ENCODE peak calls at places on chromosomes 5 and 9, in five cellular contexts. L, V, W, B and O are unnamed samples.

GRCh38 chr9:86974421-86974820 is 27.1 kb upstream of the GAS1 start:
- DNase-seq in B (no peak), W (no peak), L (no peak), V (no peak), O (no peak)

GRCh38 chr5:178801021-178801420 is 58.7 kb upstream of the ZNF354B start:
- DNase-seq in V (no peak), W (no peak), B (no peak), L (no peak), O (no peak)

GRCh38 chr5:173829826-173830225 is 58.3 kb upstream of the CPEB4 start:
- DNase-seq in B (no peak), V (peak; percentile 59), L (no peak), W (no peak), O (no peak)

GRCh38 chr9:78115073-78115472 is 83.5 kb upstream of the GNAQ start:
- DNase-seq in L (no peak), B (no peak), V (no peak), W (no peak), O (no peak)

GRCh38 chr9:135223831-135224230 is 136.4 kb downstream of the OLFM1 start:
- DNase-seq in W (no peak), L (no peak), B (no peak), V (no peak), O (no peak)

GRCh38 chr9:104750185-104750762 is 2.8 kb downstream of the NIPSNAP3A start:
- DNase-seq in B (no peak), L (no peak), V (no peak), W (no peak), O (no peak)

GRCh38 chr9:72880821-72881220 is 72.0 kb downstream of the ALDH1A1 start:
- DNase-seq in W (no peak), B (no peak), L (no peak), V (no peak), O (no peak)

GRCh38 chr5:181241393-181241975 is 2.2 kb downstream of the RACK1 start:
- DNase-seq in B (no peak), W (no peak), L (no peak), V (peak; percentile 77), O (no peak)

GRCh38 chr9:121684381-121685145 is 33.1 kb downstream of the DAB2IP start:
- DNase-seq in B (no peak), L (no peak), V (no peak), W (peak; percentile 51), O (peak; percentile 65)

GRCh38 chr5:173832386-173832785 is 55.8 kb upstream of the CPEB4 start:
- DNase-seq in V (no peak), B (peak; percentile 60), W (no peak), L (no peak), O (no peak)

GRCh38 chr5:115386657-115387056 is 90.2 kb upstream of the CCDC112 start:
- DNase-seq in V (no peak), L (no peak), B (no peak), W (no peak), O (no peak)

GRCh38 chr9:37386988-37387387 is 35.5 kb upstream of the GRHPR start:
- DNase-seq in B (no peak), V (no peak), W (no peak), L (no peak), O (no peak)

GRCh38 chr5:123549256-123549904 is 37.4 kb downstream of the CSNK1G3 start:
- DNase-seq in B (peak; percentile 85), W (no peak), L (no peak), V (no peak), O (no peak)

GRCh38 chr9:14880951-14881465 is 29.2 kb downstream of the FREM1 start:
- DNase-seq in W (no peak), V (no peak), L (no peak), B (no peak), O (no peak)

GRCh38 chr9:123828449-123828848 is 101.5 kb downstream of the DENND1A start:
- DNase-seq in B (no peak), W (no peak), L (no peak), V (no peak), O (no peak)

GRCh38 chr5:97560176-97560993 is 377.3 kb upstream of the RIOK2 start:
- DNase-seq in V (no peak), W (no peak), L (no peak), B (no peak), O (no peak)

GRCh38 chr9:4293293-4293931 is 6.5 kb downstream of the GLIS3 start:
- DNase-seq in V (peak; percentile 99), B (no peak), W (no peak), L (no peak), O (peak; percentile 60)

GRCh38 chr9:127524373-127524772 is 73.1 kb downstream of the LRSAM1 start:
- DNase-seq in L (no peak), B (no peak), V (peak; percentile 85), W (no peak), O (peak; percentile 60)
- H3K36me3 ChIP-seq in L (peaks cover 14% of the 10 kb centered on the region), B (no peaks in the 10 kb centered on the region), V (peaks cover 51% of the 10 kb centered on the region), W (peaks cover 34% of the 10 kb centered on the region), O (peaks cover 11% of the 10 kb centered on the region)

DNA sequence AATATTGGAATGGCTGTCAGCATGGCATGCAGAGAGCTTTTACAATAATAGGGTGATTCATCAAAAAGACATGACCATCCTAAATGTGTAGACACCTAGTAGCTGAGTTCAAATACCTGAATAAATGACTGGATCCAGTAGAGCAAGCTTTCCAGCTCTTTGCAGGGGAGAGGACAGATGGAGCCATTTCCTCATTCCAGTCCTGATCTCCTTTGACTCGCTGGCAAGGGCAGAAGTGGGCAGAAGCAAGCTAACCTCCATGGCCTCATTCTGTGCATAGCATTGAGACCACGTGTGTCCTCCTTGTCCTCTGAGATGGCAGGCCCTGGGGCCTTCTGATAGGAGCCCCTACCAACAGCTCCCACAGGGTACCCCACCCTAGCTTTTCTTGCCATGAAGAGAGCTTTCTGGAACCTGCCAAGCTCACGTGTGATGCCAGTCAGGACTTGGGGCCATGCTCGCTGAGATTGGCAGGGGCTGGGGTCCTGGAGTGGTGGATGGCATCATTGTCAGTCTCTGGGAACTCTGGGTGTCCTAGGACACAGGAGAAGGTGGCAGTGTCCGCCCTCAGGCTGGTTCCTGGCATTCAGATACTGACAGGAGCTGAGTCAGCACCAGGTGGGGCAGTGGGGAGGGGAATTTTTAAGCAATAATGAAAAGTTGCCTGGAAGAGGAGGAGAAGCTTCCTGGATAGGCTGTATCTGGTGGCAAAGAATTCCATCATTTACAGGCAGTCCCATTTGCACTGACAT is 33.6 kb downstream of the WWC1 start:
- DNase-seq in B (no peak), L (no peak), V (peak; percentile 57), W (peak; percentile 52), O (peak; percentile 59)
- TF ChIP-seq CTCF in B (no peak), L (no peak), V (no peak), W (no peak), O (no peak)

GRCh38 chr5:90530736-90531487 is 1.5 kb upstream of the LYSMD3 start:
- DNase-seq in W (no peak), B (no peak), V (no peak), L (no peak), O (no peak)
- H3K4me3 ChIP-seq in W (no peak overlapping the region), B (no peak overlapping the region), V (no peak overlapping the region), L (peak overlapping the region; percentile 85), O (no peak overlapping the region)

GRCh38 chr9:120464176-120464575 is 115.8 kb downstream of the CDK5RAP2 start:
- DNase-seq in B (no peak), W (no peak), V (no peak), L (no peak), O (no peak)

GRCh38 chr9:120464857-120465421 is 115.0 kb downstream of the CDK5RAP2 start:
- DNase-seq in B (no peak), L (no peak), V (no peak), W (no peak), O (no peak)

GRCh38 chr9:120463765-120464164 is 116.2 kb downstream of the CDK5RAP2 start:
- DNase-seq in B (no peak), L (no peak), W (no peak), V (no peak), O (no peak)
- H3K36me3 ChIP-seq in B (peaks cover 1% of the 10 kb centered on the region), L (peaks cover 3% of the 10 kb centered on the region), W (no peaks in the 10 kb centered on the region), V (peaks cover 1% of the 10 kb centered on the region), O (no peaks in the 10 kb centered on the region)

GRCh38 chr5:38921174-38921573 is 75.4 kb downstream of the OSMR start:
- DNase-seq in W (no peak), L (no peak), B (no peak), V (no peak), O (no peak)
- TF ChIP-seq CTCF in W (no peak), L (no peak), B (no peak), V (no peak), O (no peak)

GRCh38 chr5:76299592-76299991 is 103.5 kb upstream of the IQGAP2 start:
- DNase-seq in L (no peak), V (no peak), B (peak; percentile 25), W (no peak), O (no peak)
- H3K4me3 ChIP-seq in L (no peak overlapping the region), V (no peak overlapping the region), B (no peak overlapping the region), W (no peak overlapping the region), O (no peak overlapping the region)

GRCh38 chr5:137957948-137958347 is 68.7 kb downstream of the PKD2L2 start:
- DNase-seq in W (no peak), B (no peak), V (no peak), L (no peak), O (no peak)
- H3K36me3 ChIP-seq in W (peaks cover 2% of the 10 kb centered on the region), B (peaks cover 3% of the 10 kb centered on the region), V (no peaks in the 10 kb centered on the region), L (peaks cover 6% of the 10 kb centered on the region), O (peaks cover 2% of the 10 kb centered on the region)